ENCODE peak calls at places on chromosomes 3 and 15, in six cellular contexts. Y is HS-5; R is G401; C is KG1; W is HEK293T; Z is stimulated activated CD4-positive, alpha-beta T cell treated with anti-CD3 and anti-CD28 coated beads, Interleukin-2, amount 100 ng/mL, for 24 hours. F is an unnamed sample.

GRCh38 chr3:178238179-178238578 is 298.1 kb upstream of the KCNMB2 start:
- DNase-seq in C (no peak), Y (no peak), R (no peak), W (no peak), Z (no peak), F (no peak)

GRCh38 chr3:28299705-28300104 is 48.8 kb upstream of the ZCWPW2 start:
- DNase-seq in R (no peak), Y (no peak), Z (no peak), W (no peak), C (no peak), F (no peak)

GRCh38 chr15:25244731-25245585 is 193.9 kb downstream of the UBE3A start:
- DNase-seq in W (no peak), C (no peak), Y (no peak), R (no peak), Z (no peak), F (no peak)

GRCh38 chr3:138284079-138284478 is 45.6 kb downstream of the NME9 start:
- DNase-seq in R (no peak), C (no peak), Y (no peak), Z (no peak), W (no peak), F (no peak)

GRCh38 chr15:69825941-69826817 is 271.5 kb downstream of the TLE3 start:
- DNase-seq in R (no peak), Y (no peak), Z (no peak), C (no peak), W (peak), F (no peak)

GRCh38 chr3:15299036-15299435 is 33.4 kb downstream of the SH3BP5 start:
- DNase-seq in R (peak), C (no peak), W (no peak), Y (no peak), Z (no peak), F (no peak)

GRCh38 chr3:193656445-193656844 is 63.4 kb downstream of the OPA1 start:
- DNase-seq in Y (no peak), W (no peak), Z (no peak), R (no peak), C (no peak), F (no peak)

GRCh38 chr3:145857956-145858355 is 303.0 kb downstream of the PLOD2 start:
- DNase-seq in C (no peak), Y (no peak), Z (no peak), W (no peak), R (no peak), F (no peak)

GRCh38 chr15:76991048-76991447 is 3.9 kb upstream of the PSTPIP1 start:
- DNase-seq in Z (no peak), Y (no peak), R (no peak), W (no peak), C (no peak), F (no peak)

GRCh38 chr3:46489406-46489805 is 8.4 kb upstream of the RTP3 start:
- DNase-seq in Y (no peak), C (no peak), W (no peak), R (peak), Z (no peak), F (no peak)

GRCh38 chr3:160780246-160780645 is 24.2 kb downstream of the PPM1L start:
- DNase-seq in W (no peak), C (no peak), Z (no peak), R (no peak), Y (no peak), F (no peak)

GRCh38 chr15:78909791-78910228 is 35.0 kb downstream of the CTSH start:
- DNase-seq in R (peak), Z (peak), C (no peak), Y (no peak), W (peak), F (peak)

GRCh38 chr15:74955796-74956647 is 550 bp downstream of the RPP25 start:
- DNase-seq in R (peak), Z (peak), W (peak), C (no peak), Y (no peak), F (peak)

GRCh38 chr3:122975163-122975923 is 52.2 kb downstream of the SEMA5B start:
- DNase-seq in Z (no peak), R (no peak), C (peak), W (no peak), Y (no peak), F (no peak)

GRCh38 chr3:52174896-52175295 is 20.7 kb upstream of the POC1A start:
- DNase-seq in Y (no peak), C (no peak), Z (no peak), W (no peak), R (no peak), F (no peak)

GRCh38 chr15:90711418-90711824 is 5.7 kb upstream of the BLM start:
- DNase-seq in W (no peak), Y (no peak), R (no peak), Z (no peak), C (no peak), F (no peak)

GRCh38 chr15:73704869-73705645 is 20.9 kb downstream of the CD276 start:
- DNase-seq in Z (peak), W (peak), R (peak), C (peak), Y (no peak), F (peak)

GRCh38 chr15:51982013-51982769 is 10.6 kb upstream of the LEO1 start:
- DNase-seq in W (peak), Z (peak), C (peak), R (peak), Y (peak), F (no peak)

GRCh38 chr3:19947549-19948071 is 713 bp downstream of the RAB5A start:
- DNase-seq in R (peak), Z (peak), C (no peak), Y (peak), W (peak), F (peak)

GRCh38 chr15:78084359-78084750 is 6.8 kb upstream of the TBC1D2B start:
- DNase-seq in Y (no peak), Z (no peak), W (no peak), R (peak), C (no peak), F (no peak)